ENCODE peak calls at places on chromosomes 13 and 19, in four cellular contexts. T is cardiac muscle cell; D is naive thymus-derived CD4-positive, alpha-beta T cell; O is ascending aorta. B is an unnamed sample.

GRCh38 chr19:418761-419632 is 10.1 kb upstream of the C2CD4C start:
- DNase-seq in D (no peak), O (no peak), T (no peak), B (no peak)

GRCh38 chr13:59494560-59494970 is 669.2 kb downstream of the DIAPH3 start:
- DNase-seq in T (no peak), O (no peak), D (no peak), B (no peak)

GRCh38 chr19:45860359-45861259 is 2.3 kb downstream of the SYMPK start:
- DNase-seq in T (no peak), D (no peak), O (no peak), B (no peak)

GRCh38 chr19:39765091-39766076 is 13.3 kb upstream of the LEUTX start:
- DNase-seq in D (peak; percentile 4), T (peak; percentile 72), O (no peak), B (peak; percentile 15)

GRCh38 chr13:77034883-77035282 is 7.9 kb upstream of the FBXL3 start:
- DNase-seq in D (no peak), T (no peak), O (no peak), B (no peak)

GRCh38 chr13:49746111-49746510 is 46.4 kb downstream of the KPNA3 start:
- DNase-seq in T (no peak), O (no peak), D (no peak), B (no peak)

GRCh38 chr19:38849147-38849745 is 540 bp downstream of the HNRNPL start:
- DNase-seq in D (peak; percentile 95), T (peak; percentile 96), O (peak; percentile 82), B (peak; percentile 97)

GRCh38 chr13:112876305-112877000 is 92.6 kb upstream of the MCF2L start:
- DNase-seq in D (no peak), O (no peak), T (no peak), B (no peak)

GRCh38 chr13:97810152-97810551 is 143.3 kb upstream of the IPO5 start:
- DNase-seq in O (no peak), T (peak; percentile 6), D (no peak), B (no peak)

GRCh38 chr13:49113526-49114286 is 106.4 kb upstream of the MLNR start:
- DNase-seq in T (no peak), O (no peak), D (no peak), B (no peak)

GRCh38 chr13:94305463-94305862 is 174.0 kb downstream of the DCT start:
- DNase-seq in D (no peak), T (no peak), O (no peak), B (no peak)

GRCh38 chr13:99067160-99067985 is 89.5 kb upstream of the DOCK9 start:
- DNase-seq in T (no peak), D (no peak), O (no peak), B (no peak)

GRCh38 chr13:42740753-42741152 is 40.6 kb upstream of the FAM216B start:
- DNase-seq in O (no peak), T (no peak), D (no peak), B (no peak)

GRCh38 chr13:61466280-61466679 is 50.6 kb upstream of the PCDH20 start:
- DNase-seq in T (peak; percentile 37), D (no peak), O (no peak), B (no peak)

GRCh38 chr19:17376935-17377600 is at the start of gene PLVAP:
- DNase-seq in D (no peak), O (no peak), T (no peak), B (no peak)

GRCh38 chr19:16386619-16387240 is 62.1 kb downstream of the KLF2 start:
- DNase-seq in O (no peak), D (peak; percentile 64), T (peak; percentile 69), B (peak; percentile 53)

GRCh38 chr19:2333807-2334211 is 5.3 kb downstream of the SPPL2B start:
- DNase-seq in O (no peak), T (no peak), D (no peak), B (no peak)

GRCh38 chr19:39130337-39131254 is 5.0 kb downstream of the PAK4 start:
- DNase-seq in O (no peak), T (no peak), D (no peak), B (no peak)

GRCh38 chr19:41307090-41307875 is 2.7 kb upstream of the CCDC97 start:
- DNase-seq in O (no peak), T (no peak), D (peak; percentile 73), B (no peak)

GRCh38 chr19:33675501-33676124 is 53.9 kb downstream of the CHST8 start:
- DNase-seq in D (no peak), T (no peak), O (no peak), B (no peak)

GRCh38 chr19:47729799-47730520 is 15.4 kb upstream of the NOP53 start:
- DNase-seq in T (peak; percentile 75), O (no peak), D (no peak), B (no peak)

GRCh38 chr19:2273356-2274184 is 8.4 kb downstream of the PEAK3 start:
- DNase-seq in T (peak; percentile 86), O (no peak), D (peak; percentile 70), B (peak; percentile 68)

GRCh38 chr13:90984737-90985136 is 362.8 kb upstream of the MIR17HG start:
- DNase-seq in T (no peak), D (no peak), O (no peak), B (no peak)

GRCh38 chr19:18415177-18415867 is 3.9 kb upstream of the SSBP4 start:
- DNase-seq in O (no peak), T (no peak), D (no peak), B (no peak)

GRCh38 chr19:43848821-43849220 is 21.7 kb downstream of the ZNF283 start:
- DNase-seq in T (no peak), O (no peak), D (no peak), B (no peak)
- H3K9me3 ChIP-seq in T (peaks cover 5% of the 10 kb centered on the region), O (peaks cover 100% of the 10 kb centered on the region), D (peaks cover 78% of the 10 kb centered on the region), B (peaks cover 28% of the 10 kb centered on the region)

DNA sequence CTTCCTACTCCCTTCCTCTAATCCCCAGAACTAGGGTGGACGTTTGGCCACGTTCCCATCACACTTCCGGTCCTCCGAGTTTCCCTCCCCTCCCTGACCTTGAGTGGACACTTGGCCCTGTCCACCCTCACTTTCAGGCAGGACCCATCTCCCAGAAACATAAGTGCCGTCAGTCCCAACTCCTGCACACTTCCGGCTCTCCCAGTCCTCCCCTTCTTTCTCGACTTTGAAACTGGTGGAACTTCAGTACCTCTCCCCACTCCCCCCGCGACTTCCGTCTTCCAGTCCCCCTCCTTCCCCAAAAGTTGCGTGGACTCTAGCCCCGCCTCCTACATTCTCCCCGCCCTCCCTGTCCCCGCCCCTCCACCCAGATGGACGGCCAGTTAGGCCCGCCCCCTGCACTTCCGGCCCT is 278 bp upstream of the ZNF274 start:
- DNase-seq in D (peak; percentile 84), T (no peak), O (no peak), B (no peak)
- H3K9me3 ChIP-seq in D (peaks cover 79% of the 10 kb centered on the region), T (no peaks in the 10 kb centered on the region), O (peaks cover 92% of the 10 kb centered on the region), B (peaks cover 56% of the 10 kb centered on the region)

DNA sequence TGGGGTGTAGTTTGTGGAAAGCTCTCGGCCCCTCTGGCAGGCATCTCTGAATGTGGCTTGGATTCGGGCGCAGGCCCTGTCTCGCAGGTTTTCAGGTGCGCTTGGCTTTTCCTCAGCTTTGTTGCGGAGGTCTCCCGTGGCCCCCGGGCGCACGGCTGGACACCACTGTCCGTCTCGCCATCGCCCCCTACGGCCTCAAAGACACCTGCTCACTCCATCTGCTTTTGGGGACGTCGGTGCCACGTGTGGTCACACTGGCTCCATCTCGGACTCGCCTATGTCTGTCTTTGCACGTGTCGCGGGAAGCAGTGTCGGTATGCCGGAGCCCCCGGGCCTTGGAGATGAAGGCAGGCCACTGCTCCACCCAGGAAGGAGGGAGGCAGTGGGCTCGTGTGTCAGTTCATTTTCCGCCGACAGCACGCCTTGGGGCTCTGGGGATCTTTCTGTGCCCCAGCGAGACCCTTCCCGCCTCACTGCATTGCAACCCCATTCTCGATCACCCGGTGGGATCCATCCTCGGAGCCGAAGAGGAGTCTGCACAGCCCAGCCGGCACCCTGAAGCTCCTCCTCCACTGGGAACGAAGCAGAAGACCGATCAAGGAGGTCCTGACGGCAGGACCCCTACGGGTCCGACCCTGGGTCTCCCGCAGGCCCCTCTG is 42.1 kb downstream of the ZNF146 start:
- DNase-seq in T (no peak), O (no peak), D (no peak), B (no peak)
- H3K9me3 ChIP-seq in T (no peaks in the 10 kb centered on the region), O (peaks cover 16% of the 10 kb centered on the region), D (peaks cover 39% of the 10 kb centered on the region), B (no peaks in the 10 kb centered on the region)

DNA sequence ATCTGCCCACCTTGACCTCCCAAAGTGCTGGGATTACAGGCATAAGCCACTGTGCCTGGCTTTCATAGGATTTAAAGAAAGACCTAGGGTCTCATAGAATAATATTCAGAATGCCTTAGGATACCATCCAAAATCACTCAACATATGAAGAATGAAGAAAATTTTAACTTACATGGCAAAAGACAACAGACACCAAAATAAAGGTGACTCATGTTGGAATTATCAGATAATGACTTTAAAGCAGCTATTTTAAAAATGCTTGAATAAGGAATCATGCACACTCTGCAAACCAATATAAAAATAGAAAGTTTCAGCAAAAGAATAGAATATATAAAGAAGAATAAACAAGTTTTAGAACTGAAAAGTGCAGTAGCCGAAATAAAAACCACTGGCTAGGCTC is 29.3 kb downstream of the ZNF566 start:
- DNase-seq in T (no peak), D (no peak), O (no peak), B (no peak)
- H3K9me3 ChIP-seq in T (no peaks in the 10 kb centered on the region), D (peaks cover 65% of the 10 kb centered on the region), O (peaks cover 84% of the 10 kb centered on the region), B (peaks cover 10% of the 10 kb centered on the region)

DNA sequence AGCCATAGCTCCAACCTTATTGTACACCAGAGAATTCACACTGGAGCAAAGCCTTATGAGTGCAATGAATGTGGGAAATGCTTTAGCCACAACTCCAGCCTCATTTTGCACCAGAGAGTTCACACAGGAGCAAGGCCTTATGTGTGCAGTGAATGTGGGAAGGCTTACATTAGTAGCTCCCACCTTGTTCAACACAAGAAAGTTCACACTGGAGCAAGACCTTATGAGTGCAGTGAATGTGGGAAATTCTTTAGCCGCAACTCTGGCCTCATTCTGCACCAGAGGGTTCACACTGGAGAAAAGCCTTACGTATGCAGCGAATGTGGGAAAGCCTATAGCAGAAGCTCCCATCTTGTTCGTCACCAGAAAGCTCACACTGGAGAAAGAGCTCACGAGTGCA is 5.9 kb upstream of the TRAPPC2B start:
- DNase-seq in T (no peak), O (no peak), D (no peak), B (no peak)
- H3K9me3 ChIP-seq in T (no peaks in the 10 kb centered on the region), O (peaks cover 94% of the 10 kb centered on the region), D (peaks cover 78% of the 10 kb centered on the region), B (peaks cover 4% of the 10 kb centered on the region)

GRCh38 chr19:53634768-53635167 is 3.0 kb downstream of the DPRX start:
- DNase-seq in D (no peak), T (no peak), O (no peak), B (no peak)
- H3K9me3 ChIP-seq in D (peaks cover 15% of the 10 kb centered on the region), T (no peaks in the 10 kb centered on the region), O (no peaks in the 10 kb centered on the region), B (no peaks in the 10 kb centered on the region)

B was measured in T-helper 17 cell.